ENCODE peak calls at places on chromosome 4, in ten cellular contexts. V, Y, J, E, D, F, X, S, K and I are unnamed samples.

GRCh38 chr4:74632634-74633033 is 161.7 kb downstream of the BTC start:
- DNase-seq in V (no peak), Y (peak; percentile 98), J (no peak), E (peak; percentile 93), D (no peak), F (peak; percentile 17), X (peak; percentile 55), S (no peak), K (peak; percentile 15), I (no peak)

GRCh38 chr4:89000844-89001360 is 56.1 kb downstream of the FAM13A start:
- DNase-seq in V (no peak), Y (peak; percentile 64), J (no peak), E (peak; percentile 65), D (no peak), F (no peak), X (peak; percentile 17), S (no peak), K (no peak), I (no peak)

GRCh38 chr4:11698846-11699590 is 270.3 kb upstream of the HS3ST1 start:
- DNase-seq in V (no peak), Y (peak; percentile 91), J (no peak), E (peak; percentile 92), D (no peak), F (no peak), X (no peak), S (no peak), K (no peak), I (no peak)

GRCh38 chr4:42642136-42642797 is 14.6 kb downstream of the ATP8A1 start:
- DNase-seq in V (no peak), Y (no peak), J (no peak), E (peak; percentile 19), D (no peak), F (no peak), X (no peak), S (no peak), K (no peak), I (no peak)

GRCh38 chr4:21451032-21451431 is 497.5 kb downstream of the KCNIP4 start:
- DNase-seq in V (no peak), Y (peak; percentile 84), J (no peak), E (peak; percentile 19), D (no peak), F (no peak), X (peak; percentile 0), S (no peak), K (no peak), I (no peak)

GRCh38 chr4:155952546-155952945 is 1.1 kb downstream of the CTSO start:
- DNase-seq in V (no peak), Y (peak; percentile 44), J (no peak), E (peak; percentile 50), D (no peak), F (no peak), X (peak; percentile 49), S (no peak), K (no peak), I (no peak)

GRCh38 chr4:127995776-127996175 is 30.6 kb downstream of the ABHD18 start:
- DNase-seq in V (no peak), Y (peak; percentile 49), J (no peak), E (peak; percentile 62), D (no peak), F (no peak), X (peak; percentile 11), S (no peak), K (no peak), I (no peak)

GRCh38 chr4:188107931-188108843 is 1.2 kb downstream of the TRIML2 start:
- DNase-seq in V (no peak), Y (peak; percentile 1), J (no peak), E (peak; percentile 21), D (no peak), F (no peak), X (peak; percentile 12), S (no peak), K (no peak), I (no peak)

GRCh38 chr4:187268940-187269339 is 545.3 kb upstream of the FAT1 start:
- DNase-seq in V (no peak), Y (peak; percentile 12), J (no peak), E (peak; percentile 65), D (no peak), F (no peak), X (peak; percentile 52), S (no peak), K (no peak), I (no peak)

DNA sequence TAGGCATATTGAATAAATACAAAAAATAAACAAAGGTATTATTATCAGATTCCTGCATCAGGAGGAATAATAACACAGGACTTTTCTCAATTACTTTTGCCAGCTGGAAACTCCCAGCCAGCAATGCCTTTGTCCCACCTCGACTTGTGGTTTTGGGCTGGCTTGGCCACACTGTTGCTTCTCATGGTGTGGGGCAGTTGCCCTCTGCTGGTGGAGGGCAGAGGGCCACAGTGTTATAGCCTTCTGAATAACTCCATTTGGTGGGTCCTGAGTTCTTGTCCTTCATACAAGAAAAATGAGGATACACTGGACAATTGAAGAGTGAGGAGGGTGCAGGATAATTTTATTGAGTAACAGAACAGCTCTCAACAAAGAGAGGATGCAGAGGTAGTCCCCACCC is 1206.0 kb upstream of the ADGRL3 start:
- DNase-seq in V (peak; percentile 14), Y (no peak), J (no peak), E (no peak), D (no peak), F (no peak), X (no peak), S (no peak), K (no peak), I (no peak)
- TF ChIP-seq CTCF in V (peak; percentile 61), Y (no peak), J (peak; percentile 39), E (peak; percentile 37), D (no peak), F (no peak), X (no peak), S (peak; percentile 38), K (no peak), I (no peak)

GRCh38 chr4:153471691-153472080 is 5.5 kb downstream of the TMEM131L start:
- DNase-seq in V (no peak), Y (no peak), J (no peak), E (no peak), D (no peak), F (peak; percentile 46), X (no peak), S (no peak), K (no peak), I (no peak)
- H3K4me3 ChIP-seq in V (no peak overlapping the region), Y (no peak overlapping the region), J (no peak overlapping the region), E (no peak overlapping the region), D (no peak overlapping the region), F (peak overlapping the region; percentile 25), X (no peak overlapping the region), S (no peak overlapping the region), K (no peak overlapping the region), I (no peak overlapping the region)

GRCh38 chr4:77728420-77728819 is 90.7 kb downstream of the CNOT6L start:
- DNase-seq in V (no peak), Y (no peak), J (no peak), E (no peak), D (no peak), F (no peak), X (no peak), S (no peak), K (no peak), I (no peak)
- TF ChIP-seq CTCF in V (no peak), Y (no peak), J (no peak), E (peak; percentile 17), D (no peak), F (no peak), X (no peak), S (no peak), K (no peak), I (no peak)

GRCh38 chr4:168879178-168879577 is 130.9 kb downstream of the CBR4 start:
- DNase-seq in V (no peak), Y (no peak), J (no peak), E (no peak), D (no peak), F (no peak), X (no peak), S (no peak), K (no peak), I (no peak)
- H3K4me3 ChIP-seq in V (peak overlapping the region; percentile 65), Y (no peak overlapping the region), J (no peak overlapping the region), E (no peak overlapping the region), D (no peak overlapping the region), F (no peak overlapping the region), X (no peak overlapping the region), S (no peak overlapping the region), K (no peak overlapping the region), I (no peak overlapping the region)